ENCODE peak calls at places on chromosomes 16 and 17, in five cellular contexts. D, W, X, U and J are unnamed samples.

GRCh38 chr16:8254425-8254824 is 335.9 kb downstream of the TMEM114 start:
- DNase-seq in D (no peak), W (no peak), X (no peak), U (no peak), J (no peak)

GRCh38 chr17:41655611-41656111 is 31.3 kb upstream of the KRT17 start:
- DNase-seq in D (no peak), W (no peak), X (no peak), U (no peak), J (no peak)

GRCh38 chr17:537133-537532 is 177.5 kb downstream of the VPS53 start:
- DNase-seq in D (no peak), W (no peak), X (no peak), U (no peak), J (no peak)

GRCh38 chr17:20122236-20122879 is 113.2 kb downstream of the SPECC1 start:
- DNase-seq in D (no peak), W (no peak), X (no peak), U (no peak), J (no peak)

GRCh38 chr16:13552062-13552959 is 367.6 kb upstream of the ERCC4 start:
- DNase-seq in D (no peak), W (no peak), X (no peak), U (no peak), J (no peak)

GRCh38 chr17:7475764-7476422 is 3.5 kb downstream of the ZBTB4 start:
- DNase-seq in D (no peak), W (no peak), X (no peak), U (no peak), J (peak; percentile 49)

GRCh38 chr17:18980682-18981384 is 23.7 kb downstream of the FAM83G start:
- DNase-seq in D (no peak), W (peak; percentile 36), X (no peak), U (no peak), J (peak; percentile 83)

GRCh38 chr17:50431219-50431618 is 5.2 kb downstream of the ACSF2 start:
- DNase-seq in D (no peak), W (no peak), X (no peak), U (no peak), J (no peak)

GRCh38 chr16:12468552-12468951 is 335.1 kb downstream of the CPPED1 start:
- DNase-seq in D (no peak), W (peak; percentile 12), X (no peak), U (no peak), J (peak; percentile 3)

GRCh38 chr17:41909088-41909487 is 9.7 kb downstream of the ACLY start:
- DNase-seq in D (no peak), W (no peak), X (no peak), U (no peak), J (no peak)

GRCh38 chr17:41163828-41164227 is 3.3 kb upstream of the KRTAP4-4 start:
- DNase-seq in D (no peak), W (no peak), X (no peak), U (no peak), J (peak; percentile 82)

GRCh38 chr16:81293909-81294802 is 20.6 kb upstream of the GAN start:
- DNase-seq in D (no peak), W (no peak), X (no peak), U (no peak), J (no peak)

GRCh38 chr16:2238396-2239230 is 2.4 kb downstream of the DNASE1L2 start:
- DNase-seq in D (no peak), W (no peak), X (no peak), U (no peak), J (no peak)

GRCh38 chr17:61514491-61514890 is 62.3 kb downstream of the TBX4 start:
- DNase-seq in D (no peak), W (no peak), X (no peak), U (no peak), J (no peak)

GRCh38 chr17:8149419-8150193 is 2.6 kb downstream of the PER1 start:
- DNase-seq in D (no peak), W (no peak), X (no peak), U (no peak), J (no peak)

GRCh38 chr16:84199097-84199496 is 8.1 kb downstream of the ADAD2 start:
- DNase-seq in D (no peak), W (no peak), X (no peak), U (no peak), J (no peak)

GRCh38 chr16:85928411-85928820 is 29.5 kb downstream of the IRF8 start:
- DNase-seq in D (no peak), W (peak; percentile 40), X (no peak), U (no peak), J (no peak)

GRCh38 chr17:58974354-58974753 is 132.3 kb downstream of the TRIM37 start:
- DNase-seq in D (no peak), W (no peak), X (no peak), U (no peak), J (no peak)

GRCh38 chr17:3907483-3908216 is 8.6 kb downstream of the P2RX1 start:
- DNase-seq in D (no peak), W (no peak), X (no peak), U (no peak), J (no peak)

GRCh38 chr16:71916397-71916920 is 21.1 kb downstream of the IST1 start:
- DNase-seq in D (no peak), W (no peak), X (no peak), U (no peak), J (no peak)

GRCh38 chr16:66847533-66848057 is 3.4 kb downstream of the CA7 start:
- DNase-seq in D (no peak), W (no peak), X (no peak), U (no peak), J (no peak)

GRCh38 chr16:80323808-80324195 is 217.0 kb upstream of the DYNLRB2 start:
- DNase-seq in D (no peak), W (no peak), X (no peak), U (no peak), J (no peak)

GRCh38 chr16:84511180-84511800 is 6.8 kb upstream of the MEAK7 start:
- DNase-seq in D (no peak), W (peak; percentile 88), X (peak; percentile 88), U (peak; percentile 89), J (peak; percentile 91)

GRCh38 chr16:24729967-24730815 is 740 bp downstream of the TNRC6A start:
- DNase-seq in D (no peak), W (peak; percentile 51), X (peak; percentile 46), U (peak; percentile 57), J (peak; percentile 53)

GRCh38 chr16:30368122-30368791 is 2.0 kb downstream of the TBC1D10B start:
- DNase-seq in D (no peak), W (no peak), X (no peak), U (no peak), J (peak; percentile 84)

GRCh38 chr17:50272711-50273653 is 1.3 kb upstream of the TMEM92 start:
- DNase-seq in D (peak; percentile 68), W (peak; percentile 79), X (peak; percentile 57), U (peak; percentile 62), J (peak; percentile 60)

GRCh38 chr16:78249056-78249455 is 149.6 kb downstream of the WWOX start:
- DNase-seq in D (no peak), W (peak; percentile 76), X (no peak), U (no peak), J (no peak)

GRCh38 chr16:72858611-72859493 is 189.1 kb downstream of the ZFHX3 start:
- DNase-seq in D (no peak), W (no peak), X (no peak), U (no peak), J (no peak)

GRCh38 chr17:7558544-7559306 is at the start of gene TNFSF13:
- DNase-seq in D (no peak), W (no peak), X (no peak), U (peak; percentile 42), J (no peak)

GRCh38 chr16:87824991-87825841 is 44.1 kb downstream of the SLC7A5 start:
- DNase-seq in D (no peak), W (no peak), X (no peak), U (no peak), J (no peak)

GRCh38 chr17:27244481-27245223 is 49.3 kb upstream of the WSB1 start:
- DNase-seq in D (no peak), W (no peak), X (no peak), U (no peak), J (peak; percentile 77)

GRCh38 chr17:19019041-19019941 is 14.7 kb upstream of the FAM83G start:
- DNase-seq in D (no peak), W (no peak), X (no peak), U (peak; percentile 42), J (no peak)